ENCODE peak calls at places on chromosomes 2 and 18, in five cellular contexts. One of them, this sample, is unnamed.

GRCh38 chr2:6806605-6807004 is 59.1 kb downstream of the CMPK2 start:
- DNase-seq in iris pigment epithelial cell: no peak
- DNase-seq in neural crest cell: no peak
- DNase-seq in cerebellum: no peak
- DNase-seq in MCF 10A: no peak
- DNase-seq in this sample: no peak

GRCh38 chr2:208361077-208361441 is 45.5 kb upstream of the PTH2R start:
- DNase-seq in iris pigment epithelial cell: no peak
- DNase-seq in neural crest cell: no peak
- DNase-seq in cerebellum: no peak
- DNase-seq in MCF 10A: no peak
- DNase-seq in this sample: no peak

GRCh38 chr2:120283649-120284048 is 31.0 kb downstream of the RALB start:
- DNase-seq in iris pigment epithelial cell: peak; percentile 74
- DNase-seq in neural crest cell: no peak
- DNase-seq in cerebellum: no peak
- DNase-seq in MCF 10A: no peak
- DNase-seq in this sample: no peak

GRCh38 chr2:200445284-200445683 is 64.6 kb downstream of the KCTD18 start:
- DNase-seq in iris pigment epithelial cell: no peak
- DNase-seq in neural crest cell: no peak
- DNase-seq in cerebellum: no peak
- DNase-seq in MCF 10A: no peak
- DNase-seq in this sample: no peak

GRCh38 chr18:62131305-62131909 is 55.4 kb downstream of the PIGN start:
- DNase-seq in iris pigment epithelial cell: peak; percentile 64
- DNase-seq in neural crest cell: peak; percentile 67
- DNase-seq in cerebellum: peak; percentile 66
- DNase-seq in MCF 10A: peak; percentile 75
- DNase-seq in this sample: peak; percentile 22

GRCh38 chr2:239343460-239343859 is 57.4 kb downstream of the HDAC4 start:
- DNase-seq in iris pigment epithelial cell: no peak
- DNase-seq in neural crest cell: no peak
- DNase-seq in cerebellum: no peak
- DNase-seq in MCF 10A: no peak
- DNase-seq in this sample: no peak

GRCh38 chr2:232597362-232598079 is 35.9 kb upstream of the EFHD1 start:
- DNase-seq in iris pigment epithelial cell: no peak
- DNase-seq in neural crest cell: no peak
- DNase-seq in cerebellum: no peak
- DNase-seq in MCF 10A: no peak
- DNase-seq in this sample: no peak

GRCh38 chr18:79506191-79507075 is 110.7 kb downstream of the NFATC1 start:
- DNase-seq in iris pigment epithelial cell: peak; percentile 70
- DNase-seq in neural crest cell: no peak
- DNase-seq in cerebellum: no peak
- DNase-seq in MCF 10A: no peak
- DNase-seq in this sample: no peak

GRCh38 chr2:131154071-131154531 is 49.0 kb downstream of the PLEKHB2 start:
- DNase-seq in iris pigment epithelial cell: peak; percentile 61
- DNase-seq in neural crest cell: peak; percentile 61
- DNase-seq in cerebellum: peak; percentile 62
- DNase-seq in MCF 10A: peak; percentile 67
- DNase-seq in this sample: peak; percentile 85

GRCh38 chr18:30455741-30456140 is 586.8 kb downstream of the DSC3 start:
- DNase-seq in iris pigment epithelial cell: no peak
- DNase-seq in neural crest cell: no peak
- DNase-seq in cerebellum: no peak
- DNase-seq in MCF 10A: no peak
- DNase-seq in this sample: no peak

GRCh38 chr18:34709631-34710429 is at the start of gene DTNA:
- DNase-seq in iris pigment epithelial cell: peak; percentile 96
- DNase-seq in neural crest cell: no peak
- DNase-seq in cerebellum: no peak
- DNase-seq in MCF 10A: peak; percentile 43
- DNase-seq in this sample: no peak

GRCh38 chr2:196233808-196234501 is 62.6 kb upstream of the STK17B start:
- DNase-seq in iris pigment epithelial cell: no peak
- DNase-seq in neural crest cell: no peak
- DNase-seq in cerebellum: no peak
- DNase-seq in MCF 10A: peak; percentile 8
- DNase-seq in this sample: no peak

GRCh38 chr2:165018207-165018606 is 62.9 kb upstream of the SLC38A11 start:
- DNase-seq in iris pigment epithelial cell: peak; percentile 5
- DNase-seq in neural crest cell: peak; percentile 23
- DNase-seq in cerebellum: peak; percentile 21
- DNase-seq in MCF 10A: no peak
- DNase-seq in this sample: no peak

GRCh38 chr2:55422876-55423275 is 3.2 kb upstream of the CCDC88A start:
- DNase-seq in iris pigment epithelial cell: no peak
- DNase-seq in neural crest cell: no peak
- DNase-seq in cerebellum: no peak
- DNase-seq in MCF 10A: no peak
- DNase-seq in this sample: no peak

GRCh38 chr2:151162185-151162584 is 99.5 kb downstream of the RBM43 start:
- DNase-seq in iris pigment epithelial cell: peak; percentile 76
- DNase-seq in neural crest cell: no peak
- DNase-seq in cerebellum: no peak
- DNase-seq in MCF 10A: peak; percentile 18
- DNase-seq in this sample: no peak

GRCh38 chr2:237956402-237956736 is 10.4 kb upstream of the UBE2F start:
- DNase-seq in iris pigment epithelial cell: no peak
- DNase-seq in neural crest cell: peak; percentile 5
- DNase-seq in cerebellum: no peak
- DNase-seq in MCF 10A: no peak
- DNase-seq in this sample: no peak

GRCh38 chr2:621303-622099 is 55.7 kb downstream of the TMEM18 start:
- DNase-seq in iris pigment epithelial cell: no peak
- DNase-seq in neural crest cell: no peak
- DNase-seq in cerebellum: no peak
- DNase-seq in MCF 10A: no peak
- DNase-seq in this sample: no peak

GRCh38 chr2:109558076-109558882 is 55.5 kb downstream of the SEPTIN10 start:
- DNase-seq in iris pigment epithelial cell: peak; percentile 89
- DNase-seq in neural crest cell: no peak
- DNase-seq in cerebellum: no peak
- DNase-seq in MCF 10A: peak; percentile 82
- DNase-seq in this sample: no peak

GRCh38 chr2:69936913-69937312 is 22.0 kb downstream of the MXD1 start:
- DNase-seq in iris pigment epithelial cell: peak; percentile 47
- DNase-seq in neural crest cell: no peak
- DNase-seq in cerebellum: no peak
- DNase-seq in MCF 10A: no peak
- DNase-seq in this sample: no peak